ENCODE peak calls at places on chromosomes 3 and 15, in nine cellular contexts. One of them, this sample, is unnamed.
A peak's percentile ranks its signal among the peaks of the same experiment; 100 is the strongest.

GRCh38 chr15:83112233-83112958 is 5.0 kb downstream of the TM6SF1 start:
- DNase-seq in central memory CD4-positive, alpha-beta T cell: no peak
- DNase-seq in WTC11: no peak
- DNase-seq in stromal cell of bone marrow: peak; percentile 13
- DNase-seq in AML-193: no peak
- DNase-seq in RPMI7951: peak; percentile 31
- DNase-seq in cardiac muscle cell: no peak
- DNase-seq in fibroblast of lung: peak; percentile 94
- DNase-seq in activated naive CD4-positive, alpha-beta T cell: no peak
- DNase-seq in this sample: no peak

GRCh38 chr3:71887256-71887655 is 102.3 kb upstream of the PROK2 start:
- DNase-seq in AML-193: no peak
- DNase-seq in WTC11: no peak
- DNase-seq in cardiac muscle cell: no peak
- DNase-seq in fibroblast of lung: no peak
- DNase-seq in RPMI7951: no peak
- DNase-seq in stromal cell of bone marrow: no peak
- DNase-seq in central memory CD4-positive, alpha-beta T cell: no peak
- DNase-seq in activated naive CD4-positive, alpha-beta T cell: no peak
- DNase-seq in this sample: no peak

GRCh38 chr3:40925228-40925627 is 274.1 kb upstream of the CTNNB1 start:
- DNase-seq in stromal cell of bone marrow: no peak
- DNase-seq in central memory CD4-positive, alpha-beta T cell: no peak
- DNase-seq in activated naive CD4-positive, alpha-beta T cell: no peak
- DNase-seq in WTC11: no peak
- DNase-seq in AML-193: no peak
- DNase-seq in cardiac muscle cell: no peak
- DNase-seq in RPMI7951: no peak
- DNase-seq in fibroblast of lung: no peak
- DNase-seq in this sample: no peak

GRCh38 chr3:152302521-152303021 is 33.8 kb downstream of the MBNL1 start:
- DNase-seq in central memory CD4-positive, alpha-beta T cell: peak; percentile 32
- DNase-seq in RPMI7951: peak; percentile 77
- DNase-seq in fibroblast of lung: peak; percentile 91
- DNase-seq in cardiac muscle cell: peak; percentile 65
- DNase-seq in stromal cell of bone marrow: peak; percentile 83
- DNase-seq in activated naive CD4-positive, alpha-beta T cell: no peak
- DNase-seq in WTC11: no peak
- DNase-seq in AML-193: no peak
- DNase-seq in this sample: no peak

GRCh38 chr3:10717756-10718155 is 98.3 kb upstream of the SLC6A11 start:
- DNase-seq in activated naive CD4-positive, alpha-beta T cell: no peak
- DNase-seq in central memory CD4-positive, alpha-beta T cell: no peak
- DNase-seq in cardiac muscle cell: no peak
- DNase-seq in AML-193: no peak
- DNase-seq in RPMI7951: no peak
- DNase-seq in fibroblast of lung: no peak
- DNase-seq in WTC11: no peak
- DNase-seq in stromal cell of bone marrow: no peak
- DNase-seq in this sample: no peak

GRCh38 chr15:31328425-31328998 is 1.9 kb downstream of the KLF13 start:
- DNase-seq in RPMI7951: peak; percentile 37
- DNase-seq in fibroblast of lung: peak; percentile 32
- DNase-seq in stromal cell of bone marrow: no peak
- DNase-seq in AML-193: no peak
- DNase-seq in WTC11: peak; percentile 39
- DNase-seq in central memory CD4-positive, alpha-beta T cell: peak; percentile 78
- DNase-seq in activated naive CD4-positive, alpha-beta T cell: peak; percentile 33
- DNase-seq in cardiac muscle cell: no peak
- DNase-seq in this sample: no peak

GRCh38 chr3:99586680-99587079 is 51.7 kb upstream of the COL8A1 start:
- DNase-seq in RPMI7951: no peak
- DNase-seq in activated naive CD4-positive, alpha-beta T cell: no peak
- DNase-seq in stromal cell of bone marrow: no peak
- DNase-seq in AML-193: no peak
- DNase-seq in cardiac muscle cell: no peak
- DNase-seq in central memory CD4-positive, alpha-beta T cell: no peak
- DNase-seq in WTC11: no peak
- DNase-seq in fibroblast of lung: peak; percentile 25
- DNase-seq in this sample: no peak

GRCh38 chr15:100457201-100457600 is 71.5 kb downstream of the CERS3 start:
- DNase-seq in activated naive CD4-positive, alpha-beta T cell: no peak
- DNase-seq in fibroblast of lung: peak; percentile 28
- DNase-seq in stromal cell of bone marrow: no peak
- DNase-seq in AML-193: no peak
- DNase-seq in WTC11: no peak
- DNase-seq in cardiac muscle cell: peak; percentile 11
- DNase-seq in central memory CD4-positive, alpha-beta T cell: no peak
- DNase-seq in RPMI7951: peak; percentile 11
- DNase-seq in this sample: no peak

GRCh38 chr15:66735909-66736305 is 33.9 kb downstream of the SMAD6 start:
- DNase-seq in cardiac muscle cell: no peak
- DNase-seq in RPMI7951: no peak
- DNase-seq in central memory CD4-positive, alpha-beta T cell: no peak
- DNase-seq in activated naive CD4-positive, alpha-beta T cell: no peak
- DNase-seq in stromal cell of bone marrow: no peak
- DNase-seq in fibroblast of lung: peak; percentile 33
- DNase-seq in AML-193: no peak
- DNase-seq in WTC11: no peak
- DNase-seq in this sample: no peak